ENCODE peak calls at places on chromosomes 4 and X, in five cellular contexts. I is NCI-H82; T is activated CD4-positive, alpha-beta T cell treated with anti-CD3 and anti-CD28 coated beads, Interleukin-2, amount 50 U/mL, for 1 hour; Y is BE2C; A is stimulated activated CD4-positive, alpha-beta T cell treated with anti-CD3 and anti-CD28 coated beads, TNF-alpha, amount 100 ng/mL, for 48 hours. G is an unnamed sample.

GRCh38 chr4:34091451-34091850 is 2152.9 kb downstream of the ARAP2 start:
- DNase-seq in T (no peak), Y (no peak), A (no peak), I (no peak), G (no peak)

GRCh38 chrX:39689374-39690104 is 408.2 kb downstream of the BCOR start:
- DNase-seq in Y (peak), A (no peak), I (peak), T (no peak), G (no peak)

GRCh38 chr4:14169460-14169859 is 541.9 kb upstream of the BOD1L1 start:
- DNase-seq in T (no peak), I (no peak), A (no peak), Y (no peak), G (no peak)

GRCh38 chr4:110586137-110586850 is 36.6 kb downstream of the PITX2 start:
- DNase-seq in T (no peak), Y (no peak), A (no peak), I (peak), G (peak)

GRCh38 chr4:3766207-3766790 is at the start of gene ADRA2C:
- DNase-seq in Y (peak), A (no peak), T (no peak), I (peak), G (peak)

GRCh38 chr4:83128235-83128929 is 13.9 kb upstream of the PLAC8 start:
- DNase-seq in T (no peak), Y (no peak), I (no peak), A (no peak), G (no peak)

GRCh38 chr4:13093170-13093569 is 391.0 kb downstream of the RAB28 start:
- DNase-seq in I (no peak), T (no peak), Y (no peak), A (no peak), G (no peak)

GRCh38 chr4:78962597-78963115 is 23.4 kb upstream of the PAQR3 start:
- DNase-seq in I (no peak), Y (no peak), T (no peak), A (no peak), G (no peak)

GRCh38 chr4:95867919-95868318 is 28.0 kb downstream of the PDHA2 start:
- DNase-seq in Y (no peak), T (no peak), I (peak), A (no peak), G (no peak)

G was measured in D341Med.